ENCODE peak calls at places on chromosome 4, in eight cellular contexts. One of them, this sample, is unnamed.

GRCh38 chr4:8364848-8365350 is 75.6 kb downstream of the ACOX3 start:
- DNase-seq in cardiac muscle cell: no peak
- DNase-seq in GM23338: no peak
- DNase-seq in aorta: no peak
- DNase-seq in dorsolateral prefrontal cortex: no peak
- DNase-seq in lung: no peak
- DNase-seq in prostate gland: no peak
- DNase-seq in pancreas: no peak
- DNase-seq in this sample: no peak

GRCh38 chr4:32499176-32499575 is 1779.0 kb downstream of the PCDH7 start:
- DNase-seq in cardiac muscle cell: peak
- DNase-seq in GM23338: no peak
- DNase-seq in aorta: no peak
- DNase-seq in dorsolateral prefrontal cortex: no peak
- DNase-seq in lung: no peak
- DNase-seq in prostate gland: no peak
- DNase-seq in pancreas: no peak
- DNase-seq in this sample: no peak

GRCh38 chr4:108060164-108060563 is 70.5 kb downstream of the HADH start:
- DNase-seq in cardiac muscle cell: peak
- DNase-seq in GM23338: peak
- DNase-seq in aorta: no peak
- DNase-seq in dorsolateral prefrontal cortex: no peak
- DNase-seq in lung: no peak
- DNase-seq in prostate gland: peak
- DNase-seq in pancreas: no peak
- DNase-seq in this sample: no peak

GRCh38 chr4:183175631-183176232 is 76.7 kb downstream of the WWC2 start:
- DNase-seq in cardiac muscle cell: peak
- DNase-seq in GM23338: no peak
- DNase-seq in aorta: no peak
- DNase-seq in dorsolateral prefrontal cortex: no peak
- DNase-seq in lung: no peak
- DNase-seq in prostate gland: no peak
- DNase-seq in pancreas: no peak
- DNase-seq in this sample: no peak

GRCh38 chr4:15653864-15654391 is 1.2 kb downstream of the FBXL5 start:
- DNase-seq in cardiac muscle cell: peak
- DNase-seq in GM23338: peak
- DNase-seq in aorta: no peak
- DNase-seq in dorsolateral prefrontal cortex: peak
- DNase-seq in lung: no peak
- DNase-seq in prostate gland: no peak
- DNase-seq in pancreas: no peak
- DNase-seq in this sample: no peak

GRCh38 chr4:120723986-120724385 is 198.5 kb downstream of the PRDM5 start:
- DNase-seq in cardiac muscle cell: peak
- DNase-seq in GM23338: no peak
- DNase-seq in aorta: no peak
- DNase-seq in dorsolateral prefrontal cortex: no peak
- DNase-seq in lung: no peak
- DNase-seq in prostate gland: no peak
- DNase-seq in pancreas: no peak
- DNase-seq in this sample: no peak

GRCh38 chr4:142858965-142859364 is 12.9 kb upstream of the INPP4B start:
- DNase-seq in cardiac muscle cell: no peak
- DNase-seq in GM23338: no peak
- DNase-seq in aorta: no peak
- DNase-seq in dorsolateral prefrontal cortex: no peak
- DNase-seq in lung: no peak
- DNase-seq in prostate gland: no peak
- DNase-seq in pancreas: no peak
- DNase-seq in this sample: no peak

GRCh38 chr4:28973591-28974350 is 1746.4 kb upstream of the PCDH7 start:
- DNase-seq in cardiac muscle cell: no peak
- DNase-seq in GM23338: no peak
- DNase-seq in aorta: no peak
- DNase-seq in dorsolateral prefrontal cortex: no peak
- DNase-seq in lung: no peak
- DNase-seq in prostate gland: no peak
- DNase-seq in pancreas: no peak
- DNase-seq in this sample: no peak

GRCh38 chr4:40559585-40560465 is 69.8 kb downstream of the RBM47 start:
- DNase-seq in cardiac muscle cell: no peak
- DNase-seq in GM23338: no peak
- DNase-seq in aorta: no peak
- DNase-seq in dorsolateral prefrontal cortex: no peak
- DNase-seq in lung: no peak
- DNase-seq in prostate gland: no peak
- DNase-seq in pancreas: no peak
- DNase-seq in this sample: no peak

GRCh38 chr4:80155286-80155982 is 41.9 kb upstream of the PRDM8 start:
- DNase-seq in cardiac muscle cell: no peak
- DNase-seq in GM23338: no peak
- DNase-seq in aorta: no peak
- DNase-seq in dorsolateral prefrontal cortex: no peak
- DNase-seq in lung: no peak
- DNase-seq in prostate gland: no peak
- DNase-seq in pancreas: no peak
- DNase-seq in this sample: no peak

GRCh38 chr4:156408749-156409148 is 455.1 kb upstream of the CTSO start:
- DNase-seq in cardiac muscle cell: no peak
- DNase-seq in GM23338: no peak
- DNase-seq in aorta: no peak
- DNase-seq in dorsolateral prefrontal cortex: no peak
- DNase-seq in lung: no peak
- DNase-seq in prostate gland: no peak
- DNase-seq in pancreas: no peak
- DNase-seq in this sample: no peak

GRCh38 chr4:91448668-91449330 is 855.0 kb upstream of the GRID2 start:
- DNase-seq in cardiac muscle cell: peak
- DNase-seq in GM23338: peak
- DNase-seq in aorta: no peak
- DNase-seq in dorsolateral prefrontal cortex: no peak
- DNase-seq in lung: no peak
- DNase-seq in prostate gland: no peak
- DNase-seq in pancreas: no peak
- DNase-seq in this sample: no peak

GRCh38 chr4:94357624-94358023 is 15.0 kb upstream of the HPGDS start:
- DNase-seq in cardiac muscle cell: no peak
- DNase-seq in GM23338: no peak
- DNase-seq in aorta: no peak
- DNase-seq in dorsolateral prefrontal cortex: no peak
- DNase-seq in lung: no peak
- DNase-seq in prostate gland: no peak
- DNase-seq in pancreas: no peak
- DNase-seq in this sample: no peak

GRCh38 chr4:1296324-1297022 is 6.8 kb downstream of the MAEA start:
- DNase-seq in cardiac muscle cell: no peak
- DNase-seq in GM23338: no peak
- DNase-seq in aorta: peak
- DNase-seq in dorsolateral prefrontal cortex: no peak
- DNase-seq in lung: no peak
- DNase-seq in prostate gland: no peak
- DNase-seq in pancreas: no peak
- DNase-seq in this sample: no peak

GRCh38 chr4:55574252-55574651 is 17.8 kb downstream of the PDCL2 start:
- DNase-seq in cardiac muscle cell: no peak
- DNase-seq in GM23338: no peak
- DNase-seq in aorta: no peak
- DNase-seq in dorsolateral prefrontal cortex: no peak
- DNase-seq in lung: no peak
- DNase-seq in prostate gland: no peak
- DNase-seq in pancreas: no peak
- DNase-seq in this sample: no peak

GRCh38 chr4:38161208-38162113 is 201.3 kb downstream of the PTTG2 start:
- DNase-seq in cardiac muscle cell: no peak
- DNase-seq in GM23338: no peak
- DNase-seq in aorta: no peak
- DNase-seq in dorsolateral prefrontal cortex: no peak
- DNase-seq in lung: no peak
- DNase-seq in prostate gland: no peak
- DNase-seq in pancreas: no peak
- DNase-seq in this sample: no peak

GRCh38 chr4:186829740-186830449 is 106.2 kb upstream of the FAT1 start:
- DNase-seq in cardiac muscle cell: peak
- DNase-seq in GM23338: no peak
- DNase-seq in aorta: no peak
- DNase-seq in dorsolateral prefrontal cortex: no peak
- DNase-seq in lung: no peak
- DNase-seq in prostate gland: no peak
- DNase-seq in pancreas: no peak
- DNase-seq in this sample: no peak

GRCh38 chr4:139556071-139556734 is at the start of gene SETD7:
- DNase-seq in cardiac muscle cell: peak
- DNase-seq in GM23338: peak
- DNase-seq in aorta: peak
- DNase-seq in dorsolateral prefrontal cortex: peak
- DNase-seq in lung: peak
- DNase-seq in prostate gland: peak
- DNase-seq in pancreas: peak
- DNase-seq in this sample: peak

GRCh38 chr4:52853351-52853750 is 8.8 kb upstream of the RASL11B start:
- DNase-seq in cardiac muscle cell: peak
- DNase-seq in GM23338: no peak
- DNase-seq in aorta: no peak
- DNase-seq in dorsolateral prefrontal cortex: no peak
- DNase-seq in lung: no peak
- DNase-seq in prostate gland: no peak
- DNase-seq in pancreas: no peak
- DNase-seq in this sample: no peak

GRCh38 chr4:80171656-80172055 is 25.6 kb upstream of the PRDM8 start:
- DNase-seq in cardiac muscle cell: no peak
- DNase-seq in GM23338: no peak
- DNase-seq in aorta: no peak
- DNase-seq in dorsolateral prefrontal cortex: no peak
- DNase-seq in lung: no peak
- DNase-seq in prostate gland: no peak
- DNase-seq in pancreas: no peak
- DNase-seq in this sample: no peak

GRCh38 chr4:75391489-75392166 is 122.6 kb downstream of the RCHY1 start:
- DNase-seq in cardiac muscle cell: no peak
- DNase-seq in GM23338: peak
- DNase-seq in aorta: no peak
- DNase-seq in dorsolateral prefrontal cortex: no peak
- DNase-seq in lung: no peak
- DNase-seq in prostate gland: no peak
- DNase-seq in pancreas: no peak
- DNase-seq in this sample: no peak
- H3K27ac ChIP-seq in cardiac muscle cell: no peak
- H3K27ac ChIP-seq in GM23338: no peak
- H3K27ac ChIP-seq in aorta: no peak
- H3K27ac ChIP-seq in dorsolateral prefrontal cortex: no peak
- H3K27ac ChIP-seq in lung: no peak
- H3K27ac ChIP-seq in prostate gland: no peak
- H3K27ac ChIP-seq in pancreas: no peak
- H3K27ac ChIP-seq in this sample: no peak

GRCh38 chr4:185741795-185742194 is 70.2 kb downstream of the SORBS2 start:
- DNase-seq in cardiac muscle cell: no peak
- DNase-seq in GM23338: no peak
- DNase-seq in aorta: no peak
- DNase-seq in dorsolateral prefrontal cortex: no peak
- DNase-seq in lung: no peak
- DNase-seq in prostate gland: no peak
- DNase-seq in pancreas: no peak
- DNase-seq in this sample: no peak

GRCh38 chr4:185744127-185744865 is 67.7 kb downstream of the SORBS2 start:
- DNase-seq in cardiac muscle cell: no peak
- DNase-seq in GM23338: no peak
- DNase-seq in aorta: no peak
- DNase-seq in dorsolateral prefrontal cortex: no peak
- DNase-seq in lung: no peak
- DNase-seq in prostate gland: no peak
- DNase-seq in pancreas: no peak
- DNase-seq in this sample: no peak

GRCh38 chr4:185744946-185745345 is 67.0 kb downstream of the SORBS2 start:
- DNase-seq in cardiac muscle cell: no peak
- DNase-seq in GM23338: no peak
- DNase-seq in aorta: no peak
- DNase-seq in dorsolateral prefrontal cortex: no peak
- DNase-seq in lung: no peak
- DNase-seq in prostate gland: no peak
- DNase-seq in pancreas: no peak
- DNase-seq in this sample: no peak

GRCh38 chr4:185743722-185744121 is 68.3 kb downstream of the SORBS2 start:
- DNase-seq in cardiac muscle cell: no peak
- DNase-seq in GM23338: no peak
- DNase-seq in aorta: no peak
- DNase-seq in dorsolateral prefrontal cortex: no peak
- DNase-seq in lung: no peak
- DNase-seq in prostate gland: no peak
- DNase-seq in pancreas: no peak
- DNase-seq in this sample: no peak

GRCh38 chr4:185742766-185743165 is 69.2 kb downstream of the SORBS2 start:
- DNase-seq in cardiac muscle cell: no peak
- DNase-seq in GM23338: no peak
- DNase-seq in aorta: no peak
- DNase-seq in dorsolateral prefrontal cortex: no peak
- DNase-seq in lung: no peak
- DNase-seq in prostate gland: no peak
- DNase-seq in pancreas: peak
- DNase-seq in this sample: no peak
- H3K27ac ChIP-seq in cardiac muscle cell: peak
- H3K27ac ChIP-seq in GM23338: no peak
- H3K27ac ChIP-seq in aorta: no peak
- H3K27ac ChIP-seq in dorsolateral prefrontal cortex: no peak
- H3K27ac ChIP-seq in lung: peak
- H3K27ac ChIP-seq in prostate gland: no peak
- H3K27ac ChIP-seq in pancreas: no peak
- H3K27ac ChIP-seq in this sample: no peak

GRCh38 chr4:147363514-147363913 is 117.4 kb upstream of the EDNRA start:
- DNase-seq in cardiac muscle cell: no peak
- DNase-seq in GM23338: no peak
- DNase-seq in aorta: no peak
- DNase-seq in dorsolateral prefrontal cortex: no peak
- DNase-seq in lung: no peak
- DNase-seq in prostate gland: no peak
- DNase-seq in pancreas: no peak
- DNase-seq in this sample: no peak
- H3K27ac ChIP-seq in cardiac muscle cell: no peak
- H3K27ac ChIP-seq in GM23338: no peak
- H3K27ac ChIP-seq in aorta: no peak
- H3K27ac ChIP-seq in dorsolateral prefrontal cortex: no peak
- H3K27ac ChIP-seq in lung: no peak
- H3K27ac ChIP-seq in prostate gland: no peak
- H3K27ac ChIP-seq in pancreas: no peak
- H3K27ac ChIP-seq in this sample: no peak

DNA sequence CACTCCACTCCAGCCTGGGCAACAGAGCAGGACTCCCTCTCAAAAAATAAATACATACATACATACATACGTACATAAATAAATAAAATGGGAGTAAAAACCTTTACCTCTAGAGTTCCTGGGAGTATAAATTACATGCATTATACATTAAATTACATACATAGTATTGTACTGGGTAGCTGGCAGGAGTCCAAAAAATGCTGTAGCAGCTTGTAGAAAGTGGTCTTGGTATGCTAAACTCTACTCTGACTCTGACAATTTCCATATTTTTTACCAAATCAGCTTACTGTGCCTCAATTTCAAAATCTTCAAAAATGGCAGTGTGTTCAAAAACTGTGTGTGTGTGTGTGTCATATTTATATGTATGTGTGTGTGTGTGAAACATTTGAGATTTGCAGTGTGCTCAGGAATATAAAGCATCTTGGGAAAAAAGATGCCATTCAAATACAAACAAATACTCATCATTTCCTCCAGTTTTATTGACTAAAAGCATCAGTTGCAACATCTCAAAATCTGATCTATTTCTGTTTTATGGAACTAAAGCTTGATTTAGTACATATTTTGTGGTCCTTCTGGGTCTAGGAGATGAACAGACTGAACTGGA is 171.7 kb downstream of the SHROOM3 start:
- DNase-seq in cardiac muscle cell: no peak
- DNase-seq in GM23338: no peak
- DNase-seq in aorta: no peak
- DNase-seq in dorsolateral prefrontal cortex: no peak
- DNase-seq in lung: no peak
- DNase-seq in prostate gland: no peak
- DNase-seq in pancreas: no peak
- DNase-seq in this sample: no peak
- H3K27ac ChIP-seq in cardiac muscle cell: no peak
- H3K27ac ChIP-seq in GM23338: no peak
- H3K27ac ChIP-seq in aorta: peak
- H3K27ac ChIP-seq in dorsolateral prefrontal cortex: no peak
- H3K27ac ChIP-seq in lung: peak
- H3K27ac ChIP-seq in prostate gland: peak
- H3K27ac ChIP-seq in pancreas: no peak
- H3K27ac ChIP-seq in this sample: no peak